ENCODE peak calls at places on chromosome 4, in eight cellular contexts. X is neural crest cell, D is Calu3, T is mammary epithelial cell, H is HepG2, Y is glutamatergic neuron, Q is GM10248, V is HCT116. K is an unnamed sample.

GRCh38 chr4:180925800-180926199 is 1317.4 kb upstream of the TENM3 start:
- DNase-seq in X (no peak), D (no peak), T (peak), H (no peak), Y (no peak), Q (no peak), V (no peak), K (no peak)

GRCh38 chr4:83852085-83852451 is 316.2 kb downstream of the GPAT3 start:
- DNase-seq in X (no peak), D (no peak), T (peak), H (peak), Y (no peak), Q (no peak), V (peak), K (no peak)

GRCh38 chr4:153785830-153786721 is 2.8 kb downstream of the SFRP2 start:
- DNase-seq in X (no peak), D (no peak), T (no peak), H (peak), Y (no peak), Q (peak), V (peak), K (no peak)

GRCh38 chr4:73451404-73451803 is 15.4 kb downstream of the AFP start:
- DNase-seq in X (no peak), D (no peak), T (no peak), H (no peak), Y (no peak), Q (no peak), V (no peak), K (no peak)

GRCh38 chr4:119676101-119676500 is 47.5 kb upstream of the PDE5A start:
- DNase-seq in X (no peak), D (no peak), T (no peak), H (no peak), Y (no peak), Q (no peak), V (no peak), K (no peak)

GRCh38 chr4:163166041-163166579 is 580 bp downstream of the NAF1 start:
- DNase-seq in X (peak), D (peak), T (peak), H (peak), Y (peak), Q (peak), V (no peak), K (peak)

GRCh38 chr4:152257601-152258066 is 278.3 kb downstream of the FBXW7 start:
- DNase-seq in X (no peak), D (no peak), T (no peak), H (peak), Y (no peak), Q (no peak), V (no peak), K (no peak)

GRCh38 chr4:119116925-119117900 is 18.4 kb upstream of the MYOZ2 start:
- DNase-seq in X (no peak), D (no peak), T (no peak), H (no peak), Y (no peak), Q (no peak), V (no peak), K (no peak)

GRCh38 chr4:98746936-98747658 is 88.7 kb upstream of the TSPAN5 start:
- DNase-seq in X (no peak), D (no peak), T (no peak), H (no peak), Y (no peak), Q (no peak), V (no peak), K (no peak)

GRCh38 chr4:165766018-165766417 is 107.0 kb upstream of the TLL1 start:
- DNase-seq in X (no peak), D (no peak), T (no peak), H (no peak), Y (no peak), Q (no peak), V (no peak), K (no peak)

GRCh38 chr4:88985088-88985779 is 71.8 kb downstream of the FAM13A start:
- DNase-seq in X (no peak), D (no peak), T (peak), H (no peak), Y (no peak), Q (no peak), V (no peak), K (no peak)

GRCh38 chr4:159271857-159272256 is 169.0 kb downstream of the RAPGEF2 start:
- DNase-seq in X (no peak), D (no peak), T (no peak), H (no peak), Y (no peak), Q (no peak), V (no peak), K (no peak)

GRCh38 chr4:83504544-83504943 is 19.6 kb upstream of the ABRAXAS1 start:
- DNase-seq in X (no peak), D (no peak), T (no peak), H (no peak), Y (no peak), Q (no peak), V (no peak), K (no peak)

GRCh38 chr4:101835121-101835904 is 44.8 kb downstream of the BANK1 start:
- DNase-seq in X (no peak), D (peak), T (peak), H (peak), Y (no peak), Q (no peak), V (no peak), K (no peak)

GRCh38 chr4:127782275-127783025 is at the start of gene HSPA4L:
- DNase-seq in X (no peak), D (peak), T (no peak), H (peak), Y (peak), Q (peak), V (peak), K (no peak)

GRCh38 chr4:170743633-170744032 is 653.9 kb upstream of the AADAT start:
- DNase-seq in X (no peak), D (no peak), T (no peak), H (peak), Y (no peak), Q (no peak), V (no peak), K (no peak)

GRCh38 chr4:182819751-182820150 is 97.4 kb downstream of the DCTD start:
- DNase-seq in X (no peak), D (no peak), T (no peak), H (no peak), Y (no peak), Q (no peak), V (no peak), K (no peak)

GRCh38 chr4:25088342-25088952 is 57.7 kb upstream of the LGI2 start:
- DNase-seq in X (no peak), D (no peak), T (no peak), H (no peak), Y (peak), Q (peak), V (no peak), K (no peak)

GRCh38 chr4:23382880-23383279 is 507.0 kb downstream of the PPARGC1A start:
- DNase-seq in X (no peak), D (no peak), T (no peak), H (no peak), Y (no peak), Q (no peak), V (no peak), K (no peak)

GRCh38 chr4:91838181-91838861 is 465.4 kb upstream of the GRID2 start:
- DNase-seq in X (no peak), D (no peak), T (no peak), H (no peak), Y (no peak), Q (no peak), V (no peak), K (no peak)

GRCh38 chr4:139508581-139509237 is 47.3 kb downstream of the SETD7 start:
- DNase-seq in X (no peak), D (no peak), T (no peak), H (no peak), Y (no peak), Q (no peak), V (no peak), K (no peak)

GRCh38 chr4:8320386-8320750 is 50.8 kb downstream of the HTRA3 start:
- DNase-seq in X (no peak), D (no peak), T (no peak), H (peak), Y (no peak), Q (no peak), V (no peak), K (peak)

GRCh38 chr4:101306225-101306624 is 41.1 kb downstream of the PPP3CA start:
- DNase-seq in X (no peak), D (no peak), T (peak), H (no peak), Y (no peak), Q (peak), V (no peak), K (no peak)

GRCh38 chr4:4991541-4992099 is 27.6 kb downstream of the CYTL1 start:
- DNase-seq in X (no peak), D (no peak), T (no peak), H (no peak), Y (no peak), Q (no peak), V (no peak), K (no peak)

GRCh38 chr4:78565971-78566372 is 14.4 kb downstream of the ANXA3 start:
- DNase-seq in X (no peak), D (peak), T (peak), H (peak), Y (no peak), Q (no peak), V (peak), K (no peak)

GRCh38 chr4:110033994-110034393 is 121.3 kb downstream of the EGF start:
- DNase-seq in X (no peak), D (no peak), T (no peak), H (no peak), Y (no peak), Q (peak), V (no peak), K (no peak)

GRCh38 chr4:99816611-99817309 is at the start of gene DAPP1:
- DNase-seq in X (no peak), D (peak), T (peak), H (no peak), Y (no peak), Q (peak), V (no peak), K (no peak)

GRCh38 chr4:88106205-88106604 is 52.2 kb downstream of the ABCG2 start:
- DNase-seq in X (no peak), D (no peak), T (peak), H (no peak), Y (no peak), Q (no peak), V (no peak), K (no peak)

GRCh38 chr4:54855221-54855854 is 197.6 kb downstream of the KIT start:
- DNase-seq in X (no peak), D (no peak), T (no peak), H (no peak), Y (no peak), Q (no peak), V (no peak), K (no peak)

GRCh38 chr4:78131403-78131802 is 74.3 kb downstream of the FRAS1 start:
- DNase-seq in X (no peak), D (no peak), T (peak), H (no peak), Y (no peak), Q (no peak), V (no peak), K (no peak)

GRCh38 chr4:110532901-110533589 is 57.1 kb downstream of the ENPEP start:
- DNase-seq in X (no peak), D (no peak), T (no peak), H (no peak), Y (no peak), Q (no peak), V (no peak), K (no peak)

GRCh38 chr4:140884431-140885058 is 128.4 kb upstream of the TBC1D9 start:
- DNase-seq in X (peak), D (peak), T (peak), H (peak), Y (peak), Q (peak), V (peak), K (no peak)

GRCh38 chr4:123997116-123997515 is 600.5 kb downstream of the SPRY1 start:
- DNase-seq in X (peak), D (peak), T (no peak), H (peak), Y (peak), Q (no peak), V (peak), K (no peak)

GRCh38 chr4:123990310-123990709 is 593.7 kb downstream of the SPRY1 start:
- DNase-seq in X (no peak), D (no peak), T (no peak), H (peak), Y (no peak), Q (no peak), V (no peak), K (no peak)

GRCh38 chr4:123997736-123998449 is 601.3 kb downstream of the SPRY1 start:
- DNase-seq in X (no peak), D (no peak), T (no peak), H (no peak), Y (no peak), Q (no peak), V (no peak), K (no peak)

GRCh38 chr4:123995939-123996338 is 599.3 kb downstream of the SPRY1 start:
- DNase-seq in X (no peak), D (no peak), T (peak), H (no peak), Y (no peak), Q (no peak), V (no peak), K (no peak)

DNA sequence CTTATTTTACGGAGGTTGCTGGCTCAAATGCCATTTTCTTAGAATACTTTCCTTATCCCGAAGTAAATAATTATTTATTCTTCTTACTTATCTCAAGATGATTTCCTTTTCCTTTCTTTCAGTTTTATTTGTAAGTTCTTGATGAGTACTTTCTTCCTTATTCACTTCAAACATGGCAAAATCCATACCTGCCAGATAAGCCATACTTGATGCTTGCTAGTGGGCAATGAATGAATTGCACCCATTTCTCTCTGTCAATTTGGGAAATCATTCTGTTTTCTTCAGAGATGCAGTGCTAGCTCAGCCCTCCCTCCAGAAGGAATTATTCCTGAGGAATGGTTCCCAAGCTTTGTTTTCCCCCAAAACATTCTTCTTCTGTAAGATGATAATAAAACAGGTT is 598.3 kb downstream of the SPRY1 start:
- DNase-seq in X (no peak), D (no peak), T (no peak), H (no peak), Y (no peak), Q (no peak), V (peak), K (no peak)
- TF ChIP-seq CTCF in X (peak), D (no peak), T (peak), H (no peak), Y (peak), Q (no peak), V (no peak), K (peak)

GRCh38 chr4:28682872-28683271 is 1822.2 kb downstream of the STIM2 start:
- DNase-seq in X (no peak), D (no peak), T (no peak), H (no peak), Y (no peak), Q (no peak), V (no peak), K (no peak)

GRCh38 chr4:28690890-28691289 is 1830.2 kb downstream of the STIM2 start:
- DNase-seq in X (no peak), D (no peak), T (no peak), H (no peak), Y (no peak), Q (no peak), V (no peak), K (no peak)

GRCh38 chr4:28686618-28687017 is 1826.0 kb downstream of the STIM2 start:
- DNase-seq in X (peak), D (no peak), T (peak), H (peak), Y (peak), Q (peak), V (peak), K (peak)
- TF ChIP-seq CTCF in X (peak), D (no peak), T (peak), H (peak), Y (peak), Q (peak), V (peak), K (peak)

DNA sequence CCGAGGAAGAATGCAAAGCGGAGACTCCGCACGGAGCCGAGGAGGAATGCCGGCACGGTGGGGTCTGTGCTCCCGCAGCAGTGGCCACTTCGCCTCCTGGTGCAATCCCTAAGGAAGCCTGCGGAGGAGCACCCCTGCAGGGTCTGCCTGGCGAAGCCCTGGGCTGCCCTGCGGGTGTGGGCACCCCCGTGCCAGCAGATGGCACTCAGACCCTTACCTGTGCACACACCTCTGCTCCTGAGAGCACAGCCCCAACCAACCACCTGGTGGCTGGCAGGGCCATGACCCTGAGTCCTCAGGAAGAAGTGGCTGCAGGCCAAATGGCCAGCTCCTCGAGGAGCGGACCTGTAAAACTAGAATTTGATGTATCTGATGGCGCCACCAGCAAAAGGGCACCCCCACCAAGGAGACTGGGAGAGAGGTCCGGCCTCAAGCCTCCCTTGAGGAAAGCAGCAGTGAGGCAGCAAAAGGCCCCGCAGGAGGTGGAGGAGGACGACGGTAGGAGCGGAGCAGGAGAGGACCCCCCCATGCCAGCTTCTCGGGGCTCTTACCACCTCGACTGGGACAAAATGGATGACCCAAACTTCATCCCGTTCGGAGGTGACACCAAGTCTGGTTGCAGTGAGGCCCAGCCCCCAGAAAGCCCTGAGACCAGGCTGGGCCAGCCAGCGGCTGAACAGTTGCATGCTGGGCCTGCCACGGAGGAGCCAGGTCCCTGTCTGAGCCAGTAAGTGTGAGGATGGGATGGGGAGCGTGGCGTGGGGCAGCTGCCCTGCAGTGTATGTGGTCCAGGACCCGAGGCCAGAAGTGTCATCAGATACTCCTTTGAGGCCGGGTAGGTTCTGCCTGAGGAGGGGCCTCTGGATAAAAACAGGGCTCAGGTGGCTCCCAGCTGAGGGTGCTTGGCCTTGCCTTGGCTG is 7.0 kb downstream of the TACC3 start:
- DNase-seq in X (no peak), D (peak), T (no peak), H (no peak), Y (no peak), Q (no peak), V (no peak), K (no peak)
- TF ChIP-seq CTCF in X (no peak), D (no peak), T (no peak), H (no peak), Y (no peak), Q (no peak), V (no peak), K (no peak)

GRCh38 chr4:62548108-62548524 is 1348.0 kb downstream of the ADGRL3 start:
- DNase-seq in X (no peak), D (no peak), T (no peak), H (peak), Y (no peak), Q (no peak), V (no peak), K (no peak)
- TF ChIP-seq CTCF in X (no peak), D (no peak), T (no peak), H (peak), Y (no peak), Q (no peak), V (no peak), K (no peak)

DNA sequence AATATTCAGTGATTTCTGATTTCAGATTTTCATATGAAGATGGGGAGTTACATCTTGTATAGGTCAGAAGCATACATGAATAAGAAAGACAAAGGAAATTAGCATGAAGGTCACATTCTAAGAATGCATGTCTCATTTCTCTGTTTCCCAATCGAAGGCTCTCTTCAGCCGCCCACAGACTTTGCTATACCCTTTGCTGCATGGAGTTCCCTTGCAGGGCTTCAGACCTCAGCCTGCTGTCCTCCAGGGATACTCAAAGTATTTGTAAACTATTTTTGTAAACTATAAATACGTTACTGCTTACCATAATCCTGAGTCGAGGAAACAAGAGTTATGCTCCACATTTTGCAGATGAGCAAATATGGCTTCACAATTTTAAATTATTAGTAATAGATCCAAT is 738.4 kb downstream of the PCDH18 start:
- DNase-seq in X (no peak), D (no peak), T (no peak), H (no peak), Y (no peak), Q (no peak), V (no peak), K (no peak)
- TF ChIP-seq CTCF in X (no peak), D (no peak), T (no peak), H (no peak), Y (no peak), Q (no peak), V (no peak), K (no peak)

DNA sequence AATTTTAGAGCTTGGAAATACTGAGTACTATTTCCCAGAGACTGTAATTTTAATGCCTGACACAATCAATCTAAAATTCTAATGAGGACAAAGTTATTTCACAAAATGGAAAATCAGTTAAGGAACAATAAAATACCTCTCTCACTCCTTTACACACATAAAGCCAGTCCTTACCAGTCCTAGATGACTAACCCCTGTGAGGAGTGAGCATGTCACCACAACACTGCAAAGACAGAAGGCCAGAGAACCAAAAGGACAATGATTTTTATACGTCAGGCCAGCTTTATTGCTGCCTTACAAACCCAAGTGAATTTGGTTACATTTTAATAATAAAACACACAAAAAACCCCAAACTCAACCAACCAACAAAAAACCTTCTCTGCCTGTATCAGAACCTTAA is 57.5 kb downstream of the SHISA3 start:
- DNase-seq in X (no peak), D (no peak), T (no peak), H (no peak), Y (no peak), Q (no peak), V (no peak), K (no peak)
- TF ChIP-seq CTCF in X (no peak), D (no peak), T (no peak), H (no peak), Y (no peak), Q (no peak), V (no peak), K (no peak)

DNA sequence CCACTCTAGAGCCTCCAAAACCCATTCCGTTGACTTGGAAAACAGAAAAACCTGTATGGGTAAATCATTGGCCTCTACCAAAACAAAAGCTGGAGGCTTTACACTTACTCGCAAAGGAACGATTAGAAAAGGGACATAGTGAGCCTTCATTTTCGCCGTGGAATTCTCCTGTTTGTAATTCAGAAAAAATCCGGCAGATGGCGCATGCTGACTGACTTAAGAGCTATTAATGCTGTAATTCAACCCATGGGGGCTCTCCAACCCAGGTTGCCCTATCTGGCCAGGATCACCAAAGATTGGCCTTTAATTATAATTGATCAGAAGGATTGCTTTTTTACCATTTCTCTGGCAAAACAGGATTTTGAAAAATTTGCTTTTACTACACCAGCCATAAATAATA is 60.8 kb downstream of the ZNF732 start:
- DNase-seq in X (peak), D (peak), T (peak), H (peak), Y (peak), Q (peak), V (peak), K (no peak)
- TF ChIP-seq CTCF in X (peak), D (peak), T (peak), H (peak), Y (peak), Q (peak), V (peak), K (peak)

K was measured in type B pancreatic cell.